ENCODE peak calls at places on chromosomes 12 and 14, in five cellular contexts. T is activated naive CD4-positive, alpha-beta T cell treated with anti-CD3 and anti-CD28 coated beads, Interleukin-2, amount 10 ng/mL, durations not matched to agents 7 days and 5 days; R is amniotic epithelial cell; N is AG08396; D is sciatic nerve. K is an unnamed sample.

GRCh38 chr12:81759215-81759991 is at the start of gene PPFIA2:
- DNase-seq in T (peak), R (peak), N (peak), D (peak), K (peak)

GRCh38 chr12:11730299-11731041 is 81.0 kb downstream of the ETV6 start:
- DNase-seq in T (no peak), R (no peak), N (no peak), D (no peak), K (no peak)

GRCh38 chr14:55851961-55852360 is 266.2 kb upstream of the PELI2 start:
- DNase-seq in T (no peak), R (no peak), N (no peak), D (no peak), K (no peak)

GRCh38 chr14:22226381-22226780 is 362.6 kb downstream of the DAD1 start:
- DNase-seq in T (peak), R (no peak), N (no peak), D (no peak), K (no peak)

GRCh38 chr14:20434701-20435453 is 1.1 kb downstream of the KLHL33 start:
- DNase-seq in T (no peak), R (no peak), N (peak), D (peak), K (peak)

GRCh38 chr12:92928431-92928961 is 599 bp downstream of the EEA1 start:
- DNase-seq in T (peak), R (peak), N (peak), D (peak), K (no peak)

GRCh38 chr14:99467338-99468075 is 13.2 kb downstream of the SETD3 start:
- DNase-seq in T (no peak), R (no peak), N (no peak), D (no peak), K (no peak)

GRCh38 chr14:51419685-51420084 is 179.6 kb downstream of the TMX1 start:
- DNase-seq in T (peak), R (no peak), N (no peak), D (no peak), K (no peak)

GRCh38 chr12:93098077-93098476 is 169.0 kb upstream of the EEA1 start:
- DNase-seq in T (peak), R (peak), N (no peak), D (peak), K (no peak)

GRCh38 chr14:65222434-65222833 is 120.1 kb upstream of the MAX start:
- DNase-seq in T (peak), R (peak), N (peak), D (peak), K (peak)

GRCh38 chr12:20368653-20369163 is 371 bp downstream of the PDE3A start:
- DNase-seq in T (no peak), R (peak), N (peak), D (peak), K (peak)